ENCODE peak calls at places on chromosomes 4 and X, in four cellular contexts. N is fibroblast of lung, B is progenitor cell of endocrine pancreas, P is kidney epithelial cell. T is an unnamed sample.

GRCh38 chr4:37928421-37928820 is 31.8 kb upstream of the PTTG2 start:
- DNase-seq in N (no peak), B (no peak), P (no peak), T (no peak)

GRCh38 chr4:142701017-142701416 is 145.1 kb downstream of the INPP4B start:
- DNase-seq in N (no peak), B (no peak), P (no peak), T (no peak)

GRCh38 chr4:173797296-173797695 is 267.3 kb upstream of the HAND2 start:
- DNase-seq in N (no peak), B (no peak), P (no peak), T (no peak)

GRCh38 chrX:46236411-46236810 is 308.8 kb downstream of the ZNF674 start:
- DNase-seq in N (no peak), B (no peak), P (no peak), T (no peak)

GRCh38 chr4:166146806-166147540 is 273.9 kb downstream of the TLL1 start:
- DNase-seq in N (no peak), B (no peak), P (no peak), T (no peak)

GRCh38 chr4:142550955-142551354 is 295.1 kb downstream of the INPP4B start:
- DNase-seq in N (no peak), B (no peak), P (no peak), T (no peak)

GRCh38 chrX:3638280-3638873 is 75.1 kb downstream of the PRKX start:
- DNase-seq in N (peak; percentile 49), B (peak; percentile 53), P (no peak), T (peak; percentile 62)

GRCh38 chrX:15911729-15912550 is 57.3 kb upstream of the AP1S2 start:
- DNase-seq in N (no peak), B (no peak), P (no peak), T (peak; percentile 28)

GRCh38 chr4:42767669-42768068 is 110.8 kb upstream of the ATP8A1 start:
- DNase-seq in N (no peak), B (no peak), P (no peak), T (no peak)

GRCh38 chr4:165563851-165564250 is 185.0 kb downstream of the CPE start:
- DNase-seq in N (no peak), B (no peak), P (no peak), T (no peak)

GRCh38 chr4:185839204-185839712 is 27.3 kb upstream of the SORBS2 start:
- DNase-seq in N (peak; percentile 95), B (no peak), P (peak; percentile 96), T (no peak)

GRCh38 chr4:15451866-15452765 is 17.6 kb upstream of the CC2D2A start:
- DNase-seq in N (peak; percentile 94), B (no peak), P (peak; percentile 82), T (no peak)

GRCh38 chr4:55409468-55410171 is 13.9 kb downstream of the TMEM165 start:
- DNase-seq in N (peak; percentile 52), B (no peak), P (no peak), T (peak; percentile 25)

GRCh38 chr4:174425669-174426068 is 96.6 kb downstream of the HPGD start:
- DNase-seq in N (no peak), B (no peak), P (no peak), T (no peak)

GRCh38 chr4:127604949-127605709 is 27.6 kb upstream of the INTU start:
- DNase-seq in N (peak; percentile 73), B (no peak), P (no peak), T (no peak)

GRCh38 chrX:103779156-103779555 is 2.5 kb downstream of the PLP1 start:
- DNase-seq in N (no peak), B (no peak), P (no peak), T (no peak)

GRCh38 chrX:35380808-35381700 is 417.1 kb upstream of the MAGEB16 start:
- DNase-seq in N (peak; percentile 23), B (no peak), P (peak; percentile 7), T (peak; percentile 5)

GRCh38 chr4:15373363-15373762 is 54.5 kb upstream of the C1QTNF7 start:
- DNase-seq in N (peak; percentile 44), B (no peak), P (no peak), T (no peak)

GRCh38 chr4:84683065-84683464 is 100.1 kb downstream of the CDS1 start:
- DNase-seq in N (no peak), B (no peak), P (no peak), T (no peak)

GRCh38 chr4:175536852-175537453 is 275.1 kb downstream of the GPM6A start:
- DNase-seq in N (peak; percentile 74), B (no peak), P (peak; percentile 21), T (peak; percentile 20)

GRCh38 chr4:22238742-22239141 is 277.1 kb downstream of the ADGRA3 start:
- DNase-seq in N (no peak), B (no peak), P (no peak), T (no peak)

GRCh38 chr4:88477229-88477860 is 20.4 kb downstream of the HERC5 start:
- DNase-seq in N (no peak), B (no peak), P (no peak), T (no peak)

GRCh38 chrX:15233416-15234015 is 36.4 kb downstream of the ASB9 start:
- DNase-seq in N (no peak), B (no peak), P (no peak), T (no peak)

GRCh38 chr4:188573104-188573503 is 433.9 kb downstream of the TRIML1 start:
- DNase-seq in N (no peak), B (no peak), P (no peak), T (no peak)

GRCh38 chr4:38140643-38141203 is 180.5 kb downstream of the PTTG2 start:
- DNase-seq in N (no peak), B (no peak), P (no peak), T (no peak)

GRCh38 chrX:39821011-39821708 is 276.6 kb downstream of the BCOR start:
- DNase-seq in N (peak; percentile 29), B (peak; percentile 48), P (no peak), T (peak; percentile 43)

GRCh38 chr4:74408639-74409038 is 36.3 kb upstream of the AREG start:
- DNase-seq in N (no peak), B (no peak), P (no peak), T (no peak)

GRCh38 chrX:148629435-148629834 is 129.0 kb downstream of the AFF2 start:
- DNase-seq in N (no peak), B (no peak), P (no peak), T (no peak)

GRCh38 chrX:71532078-71532752 is 689 bp upstream of the OGT start:
- DNase-seq in N (peak; percentile 38), B (no peak), P (peak; percentile 51), T (no peak)

GRCh38 chr4:17584502-17585213 is 7.7 kb downstream of the LAP3 start:
- DNase-seq in N (no peak), B (no peak), P (no peak), T (no peak)

GRCh38 chrX:124378643-124379042 is 32.3 kb downstream of the SH2D1A start:
- DNase-seq in N (no peak), B (no peak), P (no peak), T (no peak)

GRCh38 chr4:64724689-64725088 is 315.4 kb upstream of the TECRL start:
- DNase-seq in N (no peak), B (no peak), P (no peak), T (no peak)

GRCh38 chrX:29641461-29641860 is 573.9 kb upstream of the MAGEB2 start:
- DNase-seq in N (no peak), B (no peak), P (no peak), T (no peak)

GRCh38 chr4:128232719-128233118 is 54.9 kb downstream of the PGRMC2 start:
- DNase-seq in N (no peak), B (no peak), P (no peak), T (no peak)

GRCh38 chr4:168551945-168552695 is 55.3 kb downstream of the PALLD start:
- DNase-seq in N (no peak), B (no peak), P (no peak), T (no peak)
- TF ChIP-seq CTCF in N (no peak), B (no peak), P (no peak), T (no peak)

DNA sequence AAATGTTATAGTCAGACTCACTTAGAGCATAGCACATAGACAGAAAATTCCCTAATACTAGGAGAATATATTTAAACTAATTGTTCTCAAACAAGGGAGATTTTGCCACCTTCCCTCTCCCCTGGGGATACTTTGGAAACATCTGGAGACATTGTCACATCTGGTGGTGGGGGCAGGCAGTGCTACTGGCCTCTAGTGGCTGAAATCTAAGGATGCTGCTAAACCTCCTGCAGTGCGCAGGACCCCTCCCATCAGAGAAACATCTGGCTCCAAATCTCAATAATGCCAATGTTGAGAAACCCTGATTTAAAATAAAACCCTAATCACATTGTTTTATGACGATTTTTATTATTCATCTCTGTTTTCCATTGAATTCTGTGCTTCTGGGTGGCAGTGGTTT is 244.9 kb downstream of the FRMPD4 start:
- DNase-seq in N (no peak), B (no peak), P (no peak), T (no peak)
- TF ChIP-seq CTCF in N (peak; percentile 19), B (peak; percentile 40), P (peak; percentile 37), T (no peak)

GRCh38 chr4:170589597-170590191 is 499.9 kb upstream of the AADAT start:
- DNase-seq in N (no peak), B (no peak), P (peak; percentile 4), T (peak; percentile 17)
- TF ChIP-seq CTCF in N (no peak), B (peak; percentile 35), P (peak; percentile 40), T (peak; percentile 18)

DNA sequence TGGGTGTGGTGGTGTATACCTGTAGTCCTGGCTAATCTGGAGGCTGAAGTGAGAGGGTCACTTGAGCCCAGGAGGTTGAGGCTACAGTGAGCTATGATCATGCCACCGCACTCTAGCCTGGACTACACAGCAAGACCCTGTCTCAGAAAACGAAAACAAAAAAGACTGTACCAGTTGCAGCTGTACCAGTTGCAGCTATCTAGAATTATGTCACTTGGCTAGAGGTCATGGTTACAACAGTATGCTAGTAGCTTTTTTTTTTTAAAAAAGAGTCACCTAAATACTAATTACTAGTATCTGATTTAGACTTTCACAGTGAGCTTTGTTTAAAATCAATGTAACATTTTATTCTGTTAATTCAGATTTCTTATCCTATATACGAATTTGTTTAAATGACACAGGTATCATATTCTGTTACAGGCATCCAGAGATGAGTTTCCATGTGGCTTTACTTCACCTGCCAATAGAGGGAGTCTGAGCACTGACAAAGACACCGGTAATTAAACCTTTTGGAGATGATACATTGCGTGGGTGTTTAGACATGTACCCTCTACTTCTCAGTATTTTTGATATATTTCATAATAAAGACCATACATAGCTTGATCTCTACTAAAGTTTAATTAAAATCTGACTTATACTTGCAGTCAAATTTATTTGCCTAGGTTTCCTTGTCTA is 100.2 kb upstream of the IL13RA1 start:
- DNase-seq in N (no peak), B (no peak), P (no peak), T (no peak)
- TF ChIP-seq CTCF in N (no peak), B (peak; percentile 50), P (peak; percentile 51), T (peak; percentile 16)

GRCh38 chr4:94334962-94335361 is 7.7 kb downstream of the HPGDS start:
- DNase-seq in N (no peak), B (no peak), P (no peak), T (no peak)
- TF ChIP-seq CTCF in N (no peak), B (no peak), P (no peak), T (no peak)

GRCh38 chr4:149549911-149550310 is 265.7 kb downstream of the IQCM start:
- DNase-seq in N (peak; percentile 15), B (no peak), P (no peak), T (no peak)
- TF ChIP-seq CTCF in N (no peak), B (no peak), P (peak; percentile 18), T (no peak)